ENCODE peak calls at places on chromosomes 13 and 19, in four cellular contexts. W, R, F and S are unnamed samples.

GRCh38 chr13:48626077-48626449 is 27.7 kb upstream of the CYSLTR2 start:
- DNase-seq in W (peak; percentile 94), R (no peak), F (peak; percentile 47), S (no peak)

GRCh38 chr13:92802776-92803175 is 423.8 kb upstream of the GPC6 start:
- DNase-seq in W (no peak), R (no peak), F (no peak), S (no peak)

GRCh38 chr13:27408074-27408473 is 16.3 kb upstream of the GTF3A start:
- DNase-seq in W (no peak), R (no peak), F (no peak), S (no peak)

GRCh38 chr13:67642638-67643037 is 412.5 kb upstream of the PCDH9 start:
- DNase-seq in W (no peak), R (no peak), F (no peak), S (no peak)

GRCh38 chr19:36215276-36216171 is 618 bp downstream of the ZNF146 start:
- DNase-seq in W (peak; percentile 58), R (peak; percentile 35), F (no peak), S (peak; percentile 17)

GRCh38 chr13:29369060-29369743 is 226.3 kb downstream of the SLC7A1 start:
- DNase-seq in W (peak; percentile 39), R (peak; percentile 67), F (no peak), S (peak; percentile 36)

GRCh38 chr13:25267715-25268114 is 19.6 kb downstream of the MTMR6 start:
- DNase-seq in W (peak; percentile 9), R (peak; percentile 37), F (no peak), S (no peak)

GRCh38 chr19:14563989-14564650 is 7.7 kb downstream of the NDUFB7 start:
- DNase-seq in W (no peak), R (peak; percentile 74), F (no peak), S (peak; percentile 35)

GRCh38 chr19:9847087-9847671 is 12.1 kb downstream of the PIN1 start:
- DNase-seq in W (peak; percentile 60), R (peak; percentile 93), F (peak; percentile 69), S (peak; percentile 83)

GRCh38 chr13:97506511-97506910 is 72.5 kb downstream of the RAP2A start:
- DNase-seq in W (peak; percentile 44), R (peak; percentile 10), F (no peak), S (no peak)

GRCh38 chr13:66210677-66211076 is 1019.5 kb downstream of the PCDH9 start:
- DNase-seq in W (peak; percentile 80), R (peak; percentile 88), F (no peak), S (peak; percentile 20)

GRCh38 chr13:35596299-35596698 is 119.8 kb upstream of the MAB21L1 start:
- DNase-seq in W (no peak), R (no peak), F (no peak), S (no peak)

GRCh38 chr13:110743687-110744086 is 30.2 kb downstream of the ING1 start:
- DNase-seq in W (no peak), R (no peak), F (no peak), S (no peak)

GRCh38 chr13:113654175-113654560 is 3.8 kb downstream of the ATP4B start:
- DNase-seq in W (peak; percentile 58), R (no peak), F (peak; percentile 2), S (no peak)

GRCh38 chr13:113098163-113098732 is 7.3 kb upstream of the F7 start:
- DNase-seq in W (no peak), R (peak; percentile 66), F (no peak), S (no peak)

GRCh38 chr13:107866666-107867623 is 348.4 kb downstream of the LIG4 start:
- DNase-seq in W (peak; percentile 40), R (peak; percentile 25), F (no peak), S (no peak)

GRCh38 chr13:73268306-73268705 is 209.5 kb downstream of the KLF5 start:
- DNase-seq in W (no peak), R (peak; percentile 74), F (no peak), S (peak; percentile 94)

GRCh38 chr19:55224038-55224665 is 4.4 kb downstream of the TMEM86B start:
- DNase-seq in W (no peak), R (no peak), F (no peak), S (no peak)

GRCh38 chr13:45718992-45719391 is 16.9 kb downstream of the CBY2 start:
- DNase-seq in W (peak; percentile 74), R (peak; percentile 9), F (no peak), S (no peak)

GRCh38 chr13:65724261-65724660 is 1505.9 kb downstream of the PCDH9 start:
- DNase-seq in W (no peak), R (no peak), F (no peak), S (no peak)

GRCh38 chr13:46211521-46212351 is at the start of gene LRRC63:
- DNase-seq in W (peak; percentile 43), R (peak; percentile 60), F (peak; percentile 50), S (peak; percentile 26)

GRCh38 chr19:48867119-48867921 is 1.1 kb downstream of the PLEKHA4 start:
- DNase-seq in W (no peak), R (no peak), F (no peak), S (no peak)